ENCODE peak calls at places on chromosomes 1 and 21, in six cellular contexts. D is GM12878, J is suprapubic skin, B is stomach, K is ovary, N is A549. X is an unnamed sample. For H3K4me1, the result is how much of the 10 kb centered on the place peaks cover.

GRCh38 chr1:22914633-22915217 is 57.9 kb downstream of the LACTBL1 start:
- DNase-seq in D (no peak), J (no peak), B (no peak), K (no peak), N (no peak), X (no peak)

GRCh38 chr1:235295902-235296350 is 32.1 kb downstream of the ARID4B start:
- DNase-seq in D (no peak), J (no peak), B (peak), K (no peak), N (no peak), X (no peak)

GRCh38 chr1:107776898-107777663 is 187.9 kb downstream of the VAV3 start:
- DNase-seq in D (peak), J (no peak), B (no peak), K (no peak), N (no peak), X (no peak)

GRCh38 chr1:217525773-217526490 is 105.0 kb downstream of the GPATCH2 start:
- DNase-seq in D (no peak), J (no peak), B (no peak), K (no peak), N (no peak), X (no peak)

GRCh38 chr1:194230351-194231144 is 1044.1 kb upstream of the B3GALT2 start:
- DNase-seq in D (no peak), J (no peak), B (no peak), K (no peak), N (no peak), X (no peak)

GRCh38 chr21:34761758-34762330 is 93.0 kb downstream of the CLIC6 start:
- DNase-seq in D (no peak), J (no peak), B (no peak), K (no peak), N (no peak), X (no peak)

GRCh38 chr21:39153842-39154241 is 29.4 kb downstream of the PSMG1 start:
- DNase-seq in D (no peak), J (no peak), B (no peak), K (no peak), N (no peak), X (no peak)

GRCh38 chr1:53765656-53766055 is 26.7 kb upstream of the GLIS1 start:
- DNase-seq in D (no peak), J (no peak), B (no peak), K (no peak), N (no peak), X (no peak)

GRCh38 chr1:92444351-92444750 is 42.4 kb downstream of the GFI1 start:
- DNase-seq in D (no peak), J (no peak), B (no peak), K (no peak), N (no peak), X (no peak)

GRCh38 chr1:233629305-233629935 is 15.5 kb downstream of the KCNK1 start:
- DNase-seq in D (no peak), J (no peak), B (no peak), K (no peak), N (no peak), X (no peak)

GRCh38 chr1:220527279-220528048 is 472 bp upstream of the MARK1 start:
- DNase-seq in D (no peak), J (peak), B (no peak), K (peak), N (no peak), X (peak)

GRCh38 chr1:71667224-71667623 is 586.4 kb upstream of the ZRANB2 start:
- DNase-seq in D (no peak), J (no peak), B (no peak), K (no peak), N (no peak), X (no peak)

GRCh38 chr21:37799193-37800121 is 116.8 kb downstream of the KCNJ6 start:
- DNase-seq in D (no peak), J (no peak), B (no peak), K (no peak), N (no peak), X (no peak)

GRCh38 chr1:56505792-56506191 is 73.6 kb downstream of the PLPP3 start:
- DNase-seq in D (no peak), J (no peak), B (no peak), K (no peak), N (no peak), X (no peak)
- H3K27ac ChIP-seq in D (no peak), J (no peak), B (peak), K (peak), N (no peak), X (peak)

GRCh38 chr21:33302055-33302454 is 22.7 kb upstream of the IFNAR1 start:
- DNase-seq in D (no peak), J (no peak), B (no peak), K (no peak), N (no peak), X (no peak)

GRCh38 chr21:33301632-33302002 is 23.2 kb upstream of the IFNAR1 start:
- DNase-seq in D (no peak), J (no peak), B (no peak), K (no peak), N (no peak), X (no peak)

GRCh38 chr21:33302796-33303195 is 22.0 kb upstream of the IFNAR1 start:
- DNase-seq in D (no peak), J (no peak), B (no peak), K (no peak), N (no peak), X (no peak)

GRCh38 chr21:33299181-33299752 is 25.5 kb upstream of the IFNAR1 start:
- DNase-seq in D (peak), J (no peak), B (no peak), K (no peak), N (no peak), X (peak)

DNA sequence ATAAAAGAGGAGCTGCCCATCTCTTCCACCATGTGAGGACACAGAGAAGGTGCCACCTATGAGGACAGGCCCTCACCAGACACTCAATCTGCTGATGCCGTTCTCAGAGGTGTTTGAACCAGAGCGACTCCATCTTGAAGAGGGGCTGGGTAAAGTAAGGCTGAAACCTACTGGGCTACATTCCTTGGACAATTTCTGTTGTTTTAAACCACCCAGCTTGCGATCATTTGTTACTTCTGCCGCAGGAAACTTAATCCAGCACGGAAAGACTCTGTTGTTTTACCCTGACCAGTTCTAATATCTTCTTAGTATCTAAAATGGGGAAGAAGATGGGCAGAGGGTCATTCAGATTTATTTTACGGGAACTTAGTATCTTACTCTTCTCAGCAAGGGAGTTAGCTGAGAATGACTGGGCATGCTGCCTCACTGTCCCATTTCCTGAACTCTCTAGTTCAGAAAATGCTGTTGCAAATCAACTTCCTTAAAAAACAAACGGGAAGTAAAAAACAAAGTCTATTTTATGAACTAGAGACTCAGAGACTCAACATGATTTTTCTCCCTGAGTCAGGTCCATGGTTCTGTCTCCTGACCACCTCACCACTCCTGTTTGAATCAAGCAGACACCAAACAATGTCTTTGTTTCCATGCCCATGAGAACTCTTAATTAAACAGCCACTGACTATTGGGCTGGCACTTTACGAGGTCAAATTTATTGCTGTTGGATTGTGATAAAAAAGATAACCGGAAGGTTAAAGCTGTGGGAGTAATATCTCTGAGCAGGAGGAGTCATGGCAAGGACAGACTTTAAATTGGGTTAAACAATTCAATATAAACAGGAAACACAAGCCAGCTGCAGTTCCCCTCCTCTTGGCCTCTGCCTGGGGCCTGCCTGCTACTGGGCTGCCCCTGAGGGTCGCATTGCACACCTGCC is 23.8 kb upstream of the IFNAR1 start:
- DNase-seq in D (no peak), J (no peak), B (no peak), K (no peak), N (no peak), X (no peak)
- H3K4me1 ChIP-seq in D (under half), J (under half), B (under half), K (under half), N (under half), X (under half)

DNA sequence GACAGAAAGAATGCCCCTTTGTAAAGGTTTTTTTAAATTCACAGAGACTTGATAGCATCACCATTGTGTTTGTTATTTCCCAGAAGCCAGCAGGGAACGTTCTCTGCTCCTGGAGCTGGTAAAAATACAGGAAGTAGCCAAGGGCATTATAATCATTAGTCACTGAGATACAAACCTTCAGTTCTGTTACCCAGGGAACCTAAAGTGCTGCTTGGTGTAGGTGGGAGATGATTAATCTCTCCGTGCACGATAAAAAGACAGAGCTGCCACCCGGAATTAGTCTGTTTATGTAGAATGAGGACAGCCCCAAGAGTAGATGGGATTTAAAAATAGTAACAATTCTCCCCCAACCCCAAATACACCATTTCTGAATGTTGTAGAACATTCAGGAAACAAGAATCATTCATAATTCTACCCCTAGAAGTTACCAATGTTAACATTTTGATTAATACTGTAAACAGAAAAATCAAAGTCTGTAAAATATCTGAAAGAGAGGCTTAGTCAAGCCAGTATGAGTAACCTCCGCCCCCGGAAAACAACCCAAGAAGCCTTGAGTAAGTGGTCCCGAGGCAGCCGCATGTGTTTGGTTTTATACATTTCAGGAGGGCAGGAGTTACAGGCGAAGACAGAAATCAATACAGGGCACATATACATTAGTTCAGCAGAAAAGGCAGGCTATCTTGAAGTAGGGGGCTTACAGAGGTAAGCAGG is 45.3 kb upstream of the CTBS start:
- DNase-seq in D (no peak), J (no peak), B (no peak), K (no peak), N (peak), X (no peak)
- TF ChIP-seq EP300 in D (no peak), J (no peak), B (no peak), K (no peak), N (no peak), X (no peak)

GRCh38 chr1:64597151-64597550 is 127.2 kb downstream of the CACHD1 start:
- DNase-seq in D (no peak), J (no peak), B (no peak), K (no peak), N (no peak), X (no peak)
- H3K27ac ChIP-seq in D (no peak), J (no peak), B (no peak), K (peak), N (peak), X (no peak)

GRCh38 chr1:164638506-164639202 is 79.7 kb downstream of the PBX1 start:
- DNase-seq in D (no peak), J (no peak), B (peak), K (no peak), N (no peak), X (no peak)

GRCh38 chr1:164637461-164638375 is 78.7 kb downstream of the PBX1 start:
- DNase-seq in D (no peak), J (no peak), B (peak), K (no peak), N (peak), X (no peak)

GRCh38 chr1:164635074-164635783 is 76.2 kb downstream of the PBX1 start:
- DNase-seq in D (no peak), J (no peak), B (no peak), K (no peak), N (no peak), X (no peak)

GRCh38 chr1:164636744-164637143 is 77.8 kb downstream of the PBX1 start:
- DNase-seq in D (no peak), J (no peak), B (no peak), K (no peak), N (no peak), X (no peak)

DNA sequence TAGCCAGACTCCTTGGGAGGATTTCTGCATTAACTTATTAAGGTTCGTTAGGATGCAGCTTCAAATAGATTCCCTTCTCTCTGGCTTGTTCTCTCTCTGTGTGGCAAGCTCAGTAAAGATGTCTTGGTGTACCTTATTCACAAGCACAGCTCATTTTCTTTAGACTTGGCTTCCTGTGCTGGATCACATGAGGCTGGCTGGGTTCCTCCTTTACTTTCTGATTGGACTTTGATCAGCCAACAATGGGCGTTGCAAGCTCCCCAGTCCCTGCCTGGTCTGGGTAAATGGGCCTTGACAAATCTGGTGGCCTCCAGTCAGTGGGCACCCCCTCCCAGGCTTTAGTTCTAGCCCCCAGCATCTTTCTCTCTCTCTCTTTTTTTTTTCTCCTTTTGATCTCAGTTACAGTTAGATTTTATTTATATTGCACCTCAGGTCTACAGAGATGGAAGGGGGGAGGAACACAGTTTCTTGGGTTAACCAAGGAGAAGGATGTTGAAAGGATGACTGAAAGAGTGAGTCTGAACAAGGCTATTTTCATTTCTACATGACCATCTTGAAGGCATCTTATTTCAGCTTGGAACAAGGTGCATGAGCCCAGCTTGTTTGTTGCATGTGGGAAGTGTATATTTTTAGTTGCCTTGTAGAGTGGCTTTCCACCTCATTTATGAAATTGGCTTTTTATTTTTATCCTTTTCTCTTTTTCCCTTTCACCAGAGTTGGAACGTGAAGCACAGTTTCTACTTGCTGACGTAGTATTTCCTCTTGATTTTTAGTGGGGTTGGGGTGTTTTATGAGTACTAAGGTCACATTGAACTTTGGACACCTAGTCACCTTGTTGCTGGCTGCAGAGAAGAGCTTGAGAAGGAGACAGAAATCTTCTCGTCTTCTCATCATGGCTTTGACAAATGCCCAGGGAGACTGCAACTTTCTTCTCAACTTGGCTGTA is 77.1 kb downstream of the PBX1 start:
- DNase-seq in D (no peak), J (no peak), B (peak), K (no peak), N (no peak), X (peak)
- H3K4me1 ChIP-seq in D (under half), J (under half), B (half or more), K (under half), N (half or more), X (half or more)

DNA sequence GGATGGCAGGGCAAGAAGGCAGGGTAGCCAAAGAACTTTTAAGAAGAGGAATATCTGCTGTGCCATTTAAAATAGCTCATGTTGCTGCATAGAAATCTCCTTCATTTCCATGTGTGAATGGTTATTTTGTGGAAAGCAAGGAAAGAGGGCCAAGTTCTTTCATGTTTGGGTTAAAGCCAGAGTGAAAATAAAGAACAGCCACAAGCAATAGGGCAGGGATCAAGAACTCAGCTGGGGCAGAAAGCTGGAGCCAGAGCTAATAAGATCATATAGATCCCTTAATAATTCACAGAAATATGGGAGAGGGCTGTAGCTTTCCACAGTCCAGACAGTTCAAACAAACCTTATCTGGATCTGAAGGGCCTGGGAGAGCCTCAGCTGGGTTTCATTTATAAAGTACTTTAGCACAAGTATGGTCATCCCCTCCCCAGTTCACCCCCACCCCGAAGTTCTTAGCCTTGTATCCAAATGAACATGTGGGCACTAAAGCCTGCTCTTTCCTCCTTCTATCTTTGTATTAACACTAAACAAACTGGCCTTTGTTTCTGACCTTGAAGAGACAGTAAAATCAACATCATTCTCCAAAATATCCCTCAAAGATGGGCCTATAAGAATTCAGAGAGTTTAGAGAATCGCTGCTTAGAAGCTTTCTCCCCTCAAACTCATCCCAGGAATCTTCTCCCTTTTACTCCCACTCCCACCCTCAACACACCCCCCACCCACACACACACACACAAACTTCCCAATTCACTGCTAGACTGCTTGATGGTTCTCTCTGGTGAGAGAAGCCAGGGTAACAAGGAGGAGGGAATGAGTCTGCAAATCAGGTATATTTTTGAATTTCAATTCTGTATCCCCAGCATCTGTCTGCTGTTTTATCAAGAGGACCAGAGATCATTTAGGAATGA is 41.7 kb downstream of the UTP25 start:
- DNase-seq in D (no peak), J (no peak), B (no peak), K (no peak), N (no peak), X (no peak)
- TF ChIP-seq EP300 in D (no peak), J (no peak), B (no peak), K (no peak), N (no peak), X (no peak)

GRCh38 chr1:169111472-169111871 is 5.0 kb downstream of the ATP1B1 start:
- DNase-seq in D (no peak), J (no peak), B (no peak), K (no peak), N (no peak), X (no peak)

GRCh38 chr1:169109561-169110134 is 3.2 kb downstream of the ATP1B1 start:
- DNase-seq in D (no peak), J (no peak), B (peak), K (peak), N (peak), X (peak)

GRCh38 chr1:169108897-169109560 is 2.5 kb downstream of the ATP1B1 start:
- DNase-seq in D (no peak), J (no peak), B (peak), K (no peak), N (no peak), X (peak)

GRCh38 chr1:169110691-169111447 is 4.4 kb downstream of the ATP1B1 start:
- DNase-seq in D (no peak), J (no peak), B (no peak), K (no peak), N (no peak), X (peak)

GRCh38 chr1:169110265-169110664 is 3.8 kb downstream of the ATP1B1 start:
- DNase-seq in D (no peak), J (no peak), B (peak), K (no peak), N (no peak), X (no peak)
- H3K27ac ChIP-seq in D (no peak), J (peak), B (peak), K (peak), N (peak), X (peak)

X was measured in transverse colon.